ENCODE peak calls at places on chromosomes 4 and X, in five cellular contexts. Z is fibroblast of lung, T is GM23338, G is astrocyte, A is GM23248. J is an unnamed sample. For H3K79me2, the result is how much of the 10 kb centered on the place peaks cover.

GRCh38 chr4:147793973-147794690 is 62.2 kb downstream of the ARHGAP10 start:
- DNase-seq in Z (no peak), T (no peak), G (no peak), A (no peak), J (no peak)

GRCh38 chr4:133594246-133595207 is 445.4 kb downstream of the PCDH10 start:
- DNase-seq in Z (peak), T (peak), G (peak), A (peak), J (no peak)

GRCh38 chrX:20372533-20372932 is 105.8 kb upstream of the RPS6KA3 start:
- DNase-seq in Z (peak), T (no peak), G (peak), A (peak), J (no peak)

GRCh38 chrX:134025986-134026731 is 40.8 kb upstream of the GPC3 start:
- DNase-seq in Z (no peak), T (peak), G (no peak), A (no peak), J (no peak)

GRCh38 chr4:180059216-180059881 is 2183.9 kb upstream of the TENM3 start:
- DNase-seq in Z (peak), T (peak), G (peak), A (peak), J (peak)

GRCh38 chr4:153159728-153160221 is 44.5 kb upstream of the TRIM2 start:
- DNase-seq in Z (peak), T (no peak), G (peak), A (peak), J (no peak)

GRCh38 chr4:168569066-168569908 is 72.4 kb downstream of the PALLD start:
- DNase-seq in Z (peak), T (no peak), G (peak), A (peak), J (no peak)

GRCh38 chr4:128517739-128518510 is 230.3 kb upstream of the PGRMC2 start:
- DNase-seq in Z (peak), T (peak), G (peak), A (peak), J (no peak)

GRCh38 chrX:40098264-40099045 is 697 bp upstream of the BCOR start:
- DNase-seq in Z (peak), T (peak), G (no peak), A (peak), J (peak)

GRCh38 chrX:44305921-44306320 is 37.6 kb downstream of the EFHC2 start:
- DNase-seq in Z (no peak), T (no peak), G (no peak), A (no peak), J (no peak)

GRCh38 chr4:128501239-128501638 is 213.6 kb upstream of the PGRMC2 start:
- DNase-seq in Z (no peak), T (no peak), G (no peak), A (no peak), J (no peak)

GRCh38 chrX:68878977-68879376 is 50.2 kb downstream of the EFNB1 start:
- DNase-seq in Z (no peak), T (no peak), G (no peak), A (no peak), J (no peak)

GRCh38 chr4:153538408-153539057 is 72.4 kb downstream of the TMEM131L start:
- DNase-seq in Z (no peak), T (no peak), G (no peak), A (peak), J (no peak)

GRCh38 chrX:12686324-12686723 is 104.9 kb upstream of the PRPS2 start:
- DNase-seq in Z (no peak), T (no peak), G (no peak), A (no peak), J (no peak)
- H2AFZ ChIP-seq in Z (no peak), T (no peak), G (no peak), A (no peak), J (no peak)

GRCh38 chr4:38674206-38675144 is 10.5 kb downstream of the KLF3 start:
- DNase-seq in Z (peak), T (no peak), G (no peak), A (peak), J (no peak)

GRCh38 chr4:38678078-38678477 is 14.1 kb downstream of the KLF3 start:
- DNase-seq in Z (peak), T (no peak), G (peak), A (peak), J (no peak)

GRCh38 chr4:38675167-38676121 is 11.4 kb downstream of the KLF3 start:
- DNase-seq in Z (peak), T (peak), G (peak), A (peak), J (peak)

GRCh38 chr4:38676986-38677385 is 13.0 kb downstream of the KLF3 start:
- DNase-seq in Z (no peak), T (no peak), G (no peak), A (no peak), J (no peak)

GRCh38 chr4:38677466-38677865 is 13.5 kb downstream of the KLF3 start:
- DNase-seq in Z (no peak), T (no peak), G (no peak), A (no peak), J (no peak)
- H3K79me2 ChIP-seq in Z (half or more), T (half or more), G (half or more), A (half or more), J (under half)

DNA sequence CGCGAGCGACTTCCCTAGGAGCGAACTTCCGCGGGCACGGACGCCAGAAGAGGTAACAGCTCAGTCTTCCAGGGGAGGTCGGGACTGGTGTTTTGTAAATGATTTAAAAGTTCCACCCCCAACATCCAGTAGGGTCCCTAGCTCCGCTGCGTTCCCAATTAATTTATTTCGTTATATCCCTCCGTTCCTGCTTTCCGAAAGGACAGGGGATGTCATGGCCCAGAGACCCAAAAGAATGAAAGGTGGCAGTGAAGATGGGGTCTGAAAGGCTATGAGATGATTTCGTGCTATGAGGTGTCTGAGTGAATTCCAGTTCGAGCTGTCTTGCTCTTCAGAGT is 373 bp upstream of the SMIM43 start:
- DNase-seq in Z (no peak), T (no peak), G (no peak), A (no peak), J (no peak)
- TF ChIP-seq EZH2 in Z (no peak), T (peak), G (no peak), A (no peak), J (no peak)

GRCh38 chr4:99630857-99631256 is 26.8 kb downstream of the C4orf54 start:
- DNase-seq in Z (no peak), T (no peak), G (no peak), A (no peak), J (no peak)

GRCh38 chr4:99634742-99635360 is 22.8 kb downstream of the C4orf54 start:
- DNase-seq in Z (no peak), T (no peak), G (no peak), A (no peak), J (no peak)

GRCh38 chr4:99635601-99636000 is 22.0 kb downstream of the C4orf54 start:
- DNase-seq in Z (no peak), T (no peak), G (no peak), A (peak), J (no peak)

GRCh38 chr4:99636422-99636821 is 21.2 kb downstream of the C4orf54 start:
- DNase-seq in Z (no peak), T (no peak), G (no peak), A (no peak), J (no peak)

GRCh38 chr4:99633772-99634171 is 23.9 kb downstream of the C4orf54 start:
- DNase-seq in Z (peak), T (no peak), G (peak), A (no peak), J (no peak)
- H2AFZ ChIP-seq in Z (no peak), T (no peak), G (no peak), A (no peak), J (no peak)

GRCh38 chr4:123405212-123405856 is 8.7 kb downstream of the SPRY1 start:
- DNase-seq in Z (no peak), T (no peak), G (no peak), A (no peak), J (no peak)
- H3K79me2 ChIP-seq in Z (under half), T (half or more), G (under half), A (under half), J (under half)

GRCh38 chr4:110641218-110641617 is 18.3 kb upstream of the PITX2 start:
- DNase-seq in Z (no peak), T (peak), G (no peak), A (no peak), J (no peak)
- TF ChIP-seq EZH2 in Z (no peak), T (peak), G (peak), A (no peak), J (no peak)

DNA sequence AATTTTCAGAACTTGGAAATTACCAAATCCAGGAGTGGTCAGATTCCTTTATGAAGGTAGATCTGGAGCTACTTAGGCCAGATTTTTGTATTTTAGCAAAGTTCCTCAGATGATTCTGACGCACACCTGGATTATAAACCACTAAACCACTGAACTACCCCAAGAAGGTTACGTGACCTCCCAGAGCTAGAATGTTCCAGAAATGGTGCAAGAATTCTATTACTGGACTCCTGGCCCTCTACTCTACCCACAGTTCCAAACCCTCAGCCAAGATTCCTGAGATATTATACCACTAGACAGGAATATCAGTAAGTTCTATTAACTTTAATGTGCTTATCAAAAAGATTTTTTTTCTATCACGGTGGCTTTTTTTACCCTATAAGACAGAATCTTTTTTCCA is 67.1 kb downstream of the ABCG2 start:
- DNase-seq in Z (peak), T (no peak), G (peak), A (no peak), J (no peak)
- H2AFZ ChIP-seq in Z (no peak), T (no peak), G (no peak), A (no peak), J (no peak)